ENCODE peak calls at places on chromosomes 1 and 21, in seven cellular contexts. One of them, this sample, is unnamed.

GRCh38 chr1:230112131-230112701 is 45.2 kb downstream of the GALNT2 start:
- DNase-seq in colonic mucosa: no peak
- DNase-seq in suprapubic skin: no peak
- DNase-seq in astrocyte of the cerebellum: no peak
- DNase-seq in mammary epithelial cell: no peak
- DNase-seq in lower leg skin: no peak
- DNase-seq in tibial artery: no peak
- DNase-seq in this sample: no peak

GRCh38 chr1:29962356-29962755 is 726.0 kb downstream of the PTPRU start:
- DNase-seq in tibial artery: no peak
- DNase-seq in colonic mucosa: no peak
- DNase-seq in lower leg skin: peak
- DNase-seq in suprapubic skin: peak
- DNase-seq in astrocyte of the cerebellum: no peak
- DNase-seq in mammary epithelial cell: no peak
- DNase-seq in this sample: no peak

GRCh38 chr1:27785763-27786162 is 12.7 kb downstream of the STX12 start:
- DNase-seq in mammary epithelial cell: peak
- DNase-seq in suprapubic skin: no peak
- DNase-seq in tibial artery: no peak
- DNase-seq in astrocyte of the cerebellum: no peak
- DNase-seq in colonic mucosa: peak
- DNase-seq in lower leg skin: no peak
- DNase-seq in this sample: peak

GRCh38 chr21:45466330-45467220 is 61.6 kb downstream of the COL18A1 start:
- DNase-seq in tibial artery: no peak
- DNase-seq in lower leg skin: no peak
- DNase-seq in astrocyte of the cerebellum: no peak
- DNase-seq in colonic mucosa: no peak
- DNase-seq in mammary epithelial cell: no peak
- DNase-seq in suprapubic skin: no peak
- DNase-seq in this sample: no peak

GRCh38 chr1:239977414-239977813 is 114.3 kb upstream of the FMN2 start:
- DNase-seq in mammary epithelial cell: no peak
- DNase-seq in astrocyte of the cerebellum: no peak
- DNase-seq in tibial artery: no peak
- DNase-seq in lower leg skin: no peak
- DNase-seq in colonic mucosa: no peak
- DNase-seq in suprapubic skin: no peak
- DNase-seq in this sample: no peak

GRCh38 chr1:155226910-155227260 is 18.4 kb downstream of the MTX1 start:
- DNase-seq in astrocyte of the cerebellum: no peak
- DNase-seq in tibial artery: peak
- DNase-seq in colonic mucosa: peak
- DNase-seq in lower leg skin: no peak
- DNase-seq in suprapubic skin: no peak
- DNase-seq in mammary epithelial cell: peak
- DNase-seq in this sample: peak

GRCh38 chr1:48654606-48655210 is 122.0 kb downstream of the BEND5 start:
- DNase-seq in suprapubic skin: no peak
- DNase-seq in lower leg skin: no peak
- DNase-seq in astrocyte of the cerebellum: no peak
- DNase-seq in mammary epithelial cell: no peak
- DNase-seq in tibial artery: no peak
- DNase-seq in colonic mucosa: no peak
- DNase-seq in this sample: no peak

GRCh38 chr1:186026946-186027345 is 292.8 kb downstream of the HMCN1 start:
- DNase-seq in astrocyte of the cerebellum: no peak
- DNase-seq in lower leg skin: no peak
- DNase-seq in colonic mucosa: no peak
- DNase-seq in suprapubic skin: no peak
- DNase-seq in mammary epithelial cell: no peak
- DNase-seq in tibial artery: no peak
- DNase-seq in this sample: no peak

GRCh38 chr1:39509360-39510009 is 18.0 kb downstream of the BMP8A start:
- DNase-seq in colonic mucosa: peak
- DNase-seq in astrocyte of the cerebellum: peak
- DNase-seq in suprapubic skin: no peak
- DNase-seq in tibial artery: no peak
- DNase-seq in mammary epithelial cell: peak
- DNase-seq in lower leg skin: no peak
- DNase-seq in this sample: no peak

GRCh38 chr1:10824821-10825540 is 28.5 kb upstream of the CASZ1 start:
- DNase-seq in colonic mucosa: no peak
- DNase-seq in mammary epithelial cell: peak
- DNase-seq in lower leg skin: no peak
- DNase-seq in suprapubic skin: no peak
- DNase-seq in astrocyte of the cerebellum: peak
- DNase-seq in tibial artery: no peak
- DNase-seq in this sample: peak

GRCh38 chr1:44076093-44076492 is 42.5 kb upstream of the KLF17 start:
- DNase-seq in tibial artery: no peak
- DNase-seq in lower leg skin: no peak
- DNase-seq in colonic mucosa: no peak
- DNase-seq in astrocyte of the cerebellum: peak
- DNase-seq in suprapubic skin: no peak
- DNase-seq in mammary epithelial cell: no peak
- DNase-seq in this sample: peak

GRCh38 chr1:244049142-244049968 is 1.7 kb upstream of the ZBTB18 start:
- DNase-seq in tibial artery: no peak
- DNase-seq in suprapubic skin: no peak
- DNase-seq in colonic mucosa: peak
- DNase-seq in lower leg skin: no peak
- DNase-seq in astrocyte of the cerebellum: no peak
- DNase-seq in mammary epithelial cell: no peak
- DNase-seq in this sample: peak

GRCh38 chr1:222090103-222090502 is 348.2 kb upstream of the DUSP10 start:
- DNase-seq in mammary epithelial cell: peak
- DNase-seq in suprapubic skin: no peak
- DNase-seq in lower leg skin: no peak
- DNase-seq in colonic mucosa: no peak
- DNase-seq in astrocyte of the cerebellum: no peak
- DNase-seq in tibial artery: no peak
- DNase-seq in this sample: peak

GRCh38 chr1:230542054-230542453 is 100.2 kb upstream of the COG2 start:
- DNase-seq in suprapubic skin: no peak
- DNase-seq in lower leg skin: no peak
- DNase-seq in astrocyte of the cerebellum: no peak
- DNase-seq in colonic mucosa: no peak
- DNase-seq in mammary epithelial cell: peak
- DNase-seq in tibial artery: no peak
- DNase-seq in this sample: peak

GRCh38 chr1:231612393-231613089 is 14.0 kb upstream of the DISC1 start:
- DNase-seq in lower leg skin: no peak
- DNase-seq in tibial artery: no peak
- DNase-seq in mammary epithelial cell: no peak
- DNase-seq in suprapubic skin: no peak
- DNase-seq in colonic mucosa: no peak
- DNase-seq in astrocyte of the cerebellum: no peak
- DNase-seq in this sample: no peak

GRCh38 chr1:8419861-8420260 is 101.9 kb downstream of the SLC45A1 start:
- DNase-seq in colonic mucosa: no peak
- DNase-seq in astrocyte of the cerebellum: no peak
- DNase-seq in lower leg skin: no peak
- DNase-seq in mammary epithelial cell: no peak
- DNase-seq in suprapubic skin: no peak
- DNase-seq in tibial artery: no peak
- DNase-seq in this sample: no peak

GRCh38 chr1:85707990-85708825 is at the start of gene ZNHIT6:
- DNase-seq in astrocyte of the cerebellum: peak
- DNase-seq in lower leg skin: peak
- DNase-seq in mammary epithelial cell: peak
- DNase-seq in tibial artery: peak
- DNase-seq in suprapubic skin: peak
- DNase-seq in colonic mucosa: peak
- DNase-seq in this sample: peak
- TF ChIP-seq CTCF in astrocyte of the cerebellum: peak
- TF ChIP-seq CTCF in lower leg skin: no peak
- TF ChIP-seq CTCF in mammary epithelial cell: peak
- TF ChIP-seq CTCF in tibial artery: peak
- TF ChIP-seq CTCF in suprapubic skin: peak
- TF ChIP-seq CTCF in colonic mucosa: no peak
- TF ChIP-seq CTCF in this sample: peak

GRCh38 chr1:37983546-37983945 is 6.3 kb downstream of the SF3A3 start:
- DNase-seq in mammary epithelial cell: no peak
- DNase-seq in tibial artery: no peak
- DNase-seq in lower leg skin: peak
- DNase-seq in colonic mucosa: no peak
- DNase-seq in suprapubic skin: no peak
- DNase-seq in astrocyte of the cerebellum: no peak
- DNase-seq in this sample: no peak

GRCh38 chr1:37989381-37989930 is 366 bp downstream of the SF3A3 start:
- DNase-seq in tibial artery: no peak
- DNase-seq in colonic mucosa: peak
- DNase-seq in lower leg skin: no peak
- DNase-seq in suprapubic skin: no peak
- DNase-seq in astrocyte of the cerebellum: no peak
- DNase-seq in mammary epithelial cell: peak
- DNase-seq in this sample: peak

GRCh38 chr1:37987679-37988078 is 2.1 kb downstream of the SF3A3 start:
- DNase-seq in astrocyte of the cerebellum: no peak
- DNase-seq in mammary epithelial cell: no peak
- DNase-seq in tibial artery: no peak
- DNase-seq in lower leg skin: peak
- DNase-seq in colonic mucosa: no peak
- DNase-seq in suprapubic skin: no peak
- DNase-seq in this sample: no peak
- H3K4me3 ChIP-seq in astrocyte of the cerebellum: no peak
- H3K4me3 ChIP-seq in mammary epithelial cell: no peak
- H3K4me3 ChIP-seq in tibial artery: no peak
- H3K4me3 ChIP-seq in lower leg skin: no peak
- H3K4me3 ChIP-seq in colonic mucosa: no peak
- H3K4me3 ChIP-seq in suprapubic skin: no peak
- H3K4me3 ChIP-seq in this sample: no peak

DNA sequence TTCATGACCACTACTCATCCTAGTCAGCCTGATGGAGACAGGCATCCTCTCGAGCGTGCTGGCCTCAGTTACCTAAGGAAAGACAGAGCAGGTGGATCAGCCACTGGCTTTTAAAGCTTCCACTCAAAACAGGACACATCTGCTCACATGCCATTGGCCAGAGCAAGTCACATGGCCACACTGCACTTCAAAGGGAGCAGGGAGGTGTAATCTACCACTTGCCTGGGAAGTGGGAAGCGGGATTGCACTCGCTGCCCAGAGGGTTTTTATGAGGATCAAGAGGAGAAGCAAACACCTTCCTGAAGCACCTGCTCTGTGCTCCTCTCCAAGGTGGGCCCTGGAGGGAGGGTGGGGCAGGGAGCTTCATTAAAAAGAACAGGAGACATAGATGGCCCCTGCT is 108.0 kb downstream of the TAS1R2 start:
- DNase-seq in mammary epithelial cell: no peak
- DNase-seq in astrocyte of the cerebellum: no peak
- DNase-seq in colonic mucosa: no peak
- DNase-seq in suprapubic skin: no peak
- DNase-seq in lower leg skin: no peak
- DNase-seq in tibial artery: no peak
- DNase-seq in this sample: no peak
- TF ChIP-seq CTCF in mammary epithelial cell: no peak
- TF ChIP-seq CTCF in astrocyte of the cerebellum: no peak
- TF ChIP-seq CTCF in colonic mucosa: no peak
- TF ChIP-seq CTCF in suprapubic skin: no peak
- TF ChIP-seq CTCF in lower leg skin: no peak
- TF ChIP-seq CTCF in tibial artery: no peak
- TF ChIP-seq CTCF in this sample: no peak

GRCh38 chr1:110672753-110673108 is 2.0 kb downstream of the KCNA3 start:
- DNase-seq in astrocyte of the cerebellum: no peak
- DNase-seq in tibial artery: no peak
- DNase-seq in mammary epithelial cell: no peak
- DNase-seq in suprapubic skin: no peak
- DNase-seq in lower leg skin: no peak
- DNase-seq in colonic mucosa: no peak
- DNase-seq in this sample: no peak
- H3K4me3 ChIP-seq in astrocyte of the cerebellum: no peak
- H3K4me3 ChIP-seq in tibial artery: no peak
- H3K4me3 ChIP-seq in mammary epithelial cell: no peak
- H3K4me3 ChIP-seq in suprapubic skin: peak
- H3K4me3 ChIP-seq in lower leg skin: no peak
- H3K4me3 ChIP-seq in colonic mucosa: peak
- H3K4me3 ChIP-seq in this sample: no peak